ENCODE peak calls at places on chromosomes 6 and 20, in four cellular contexts. Q, P, Y and Z are unnamed samples.

GRCh38 chr20:21352703-21353102 is 44.6 kb downstream of the NKX2-4 start:
- DNase-seq in Q (peak), P (no peak), Y (peak), Z (peak)

GRCh38 chr6:77853401-77853800 is 200.6 kb downstream of the MEI4 start:
- DNase-seq in Q (no peak), Y (no peak), P (no peak), Z (no peak)

GRCh38 chr6:108559097-108559883 is 1.4 kb upstream of the FOXO3 start:
- DNase-seq in P (peak), Q (peak), Y (peak), Z (peak)

GRCh38 chr20:44233436-44234016 is 13.6 kb upstream of the GDAP1L1 start:
- DNase-seq in P (no peak), Y (no peak), Q (no peak), Z (no peak)

GRCh38 chr6:30543824-30544223 is 12.5 kb downstream of the GNL1 start:
- DNase-seq in Q (no peak), Y (no peak), P (no peak), Z (no peak)

GRCh38 chr20:11041396-11041795 is 367.6 kb upstream of the JAG1 start:
- DNase-seq in Q (peak), Y (no peak), P (no peak), Z (no peak)

GRCh38 chr20:19823971-19824370 is 65.9 kb downstream of the RIN2 start:
- DNase-seq in Y (peak), P (no peak), Q (no peak), Z (no peak)

GRCh38 chr6:33812669-33813068 is 8.9 kb upstream of the MLN start:
- DNase-seq in Q (peak), P (no peak), Y (peak), Z (peak)

GRCh38 chr6:85418059-85418458 is 31.8 kb upstream of the NT5E start:
- DNase-seq in P (no peak), Y (peak), Q (peak), Z (no peak)

GRCh38 chr6:88512951-88513350 is 346.8 kb upstream of the CNR1 start:
- DNase-seq in P (no peak), Q (no peak), Y (no peak), Z (no peak)

GRCh38 chr6:128655978-128656498 is 135.6 kb upstream of the PTPRK start:
- DNase-seq in Y (peak), P (no peak), Q (peak), Z (peak)